ENCODE peak calls at places on chromosomes 5 and 9, in five cellular contexts. J, T, I, P and U are unnamed samples. For H3K4me1, the result is how much of the 10 kb centered on the place peaks cover.

GRCh38 chr5:21831145-21831787 is 1021.9 kb downstream of the CDH12 start:
- DNase-seq in J (no peak), T (no peak), I (no peak), P (no peak), U (no peak)

GRCh38 chr5:38796000-38796738 is 49.6 kb upstream of the OSMR start:
- DNase-seq in J (no peak), T (no peak), I (no peak), P (no peak), U (no peak)

GRCh38 chr9:98998441-98999151 is 54.9 kb downstream of the COL15A1 start:
- DNase-seq in J (peak), T (peak), I (peak), P (peak), U (peak)

GRCh38 chr9:34592895-34593601 is 3.5 kb upstream of the CNTFR start:
- DNase-seq in J (peak), T (no peak), I (no peak), P (no peak), U (peak)

GRCh38 chr5:37248387-37248969 is 698 bp downstream of the CPLANE1 start:
- DNase-seq in J (no peak), T (no peak), I (no peak), P (no peak), U (no peak)

GRCh38 chr5:78544531-78545200 is 103.9 kb downstream of the LHFPL2 start:
- DNase-seq in J (no peak), T (no peak), I (no peak), P (no peak), U (no peak)

GRCh38 chr9:75001719-75002421 is 26.2 kb downstream of the CARNMT1 start:
- DNase-seq in J (no peak), T (peak), I (no peak), P (peak), U (no peak)

GRCh38 chr5:128254789-128255188 is 171.2 kb downstream of the SLC12A2 start:
- DNase-seq in J (no peak), T (no peak), I (no peak), P (no peak), U (no peak)

GRCh38 chr5:553874-554273 is 29.6 kb upstream of the SLC9A3 start:
- DNase-seq in J (no peak), T (peak), I (no peak), P (peak), U (no peak)

GRCh38 chr9:87277346-87277745 is 220.3 kb upstream of the DAPK1 start:
- DNase-seq in J (no peak), T (no peak), I (no peak), P (no peak), U (no peak)

GRCh38 chr5:24163091-24163490 is 481.7 kb downstream of the CDH10 start:
- DNase-seq in J (no peak), T (no peak), I (no peak), P (no peak), U (no peak)

GRCh38 chr5:56977034-56977433 is 25.1 kb upstream of the MIER3 start:
- DNase-seq in J (no peak), T (no peak), I (peak), P (no peak), U (no peak)
- H3K4me1 ChIP-seq in J (under half), T (under half), I (under half), P (under half), U (under half)

DNA sequence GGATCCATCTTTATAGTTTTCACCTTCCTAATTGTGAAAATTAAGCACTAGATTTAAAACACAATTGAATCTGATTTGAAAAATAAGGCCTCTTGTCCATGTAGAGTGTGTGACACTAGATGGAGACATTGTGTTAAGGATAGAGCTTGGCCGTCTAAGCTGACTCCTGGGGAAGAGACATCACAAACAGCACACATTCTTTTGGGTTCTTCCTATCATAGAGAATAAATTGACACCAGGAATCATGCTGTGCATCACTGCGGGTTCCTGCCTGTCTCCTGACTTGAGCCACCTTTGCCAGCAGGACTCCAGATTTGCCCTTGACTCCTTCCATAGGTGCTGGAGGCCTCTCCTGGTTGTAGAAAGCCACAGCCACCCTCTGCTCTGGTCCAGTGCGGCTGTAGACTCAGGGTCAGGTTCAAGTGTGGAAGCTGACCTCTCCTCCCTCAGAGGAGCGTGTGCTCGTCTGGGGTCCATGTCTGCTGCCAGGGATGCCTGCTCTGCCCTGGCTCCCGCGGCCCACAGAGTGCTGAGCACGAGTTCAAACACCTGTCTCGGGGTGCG is 11.2 kb downstream of the ROPN1L start:
- DNase-seq in J (no peak), T (peak), I (no peak), P (peak), U (no peak)
- H3K4me1 ChIP-seq in J (under half), T (under half), I (under half), P (under half), U (under half)

GRCh38 chr5:2902186-2902585 is 150.7 kb upstream of the IRX2 start:
- DNase-seq in J (no peak), T (no peak), I (no peak), P (no peak), U (no peak)

GRCh38 chr5:2904399-2904798 is 152.9 kb upstream of the IRX2 start:
- DNase-seq in J (no peak), T (no peak), I (no peak), P (no peak), U (no peak)

GRCh38 chr5:2901511-2901910 is 150.0 kb upstream of the IRX2 start:
- DNase-seq in J (no peak), T (no peak), I (no peak), P (no peak), U (no peak)

GRCh38 chr5:2903451-2904395 is 152.2 kb upstream of the IRX2 start:
- DNase-seq in J (no peak), T (no peak), I (no peak), P (no peak), U (no peak)

DNA sequence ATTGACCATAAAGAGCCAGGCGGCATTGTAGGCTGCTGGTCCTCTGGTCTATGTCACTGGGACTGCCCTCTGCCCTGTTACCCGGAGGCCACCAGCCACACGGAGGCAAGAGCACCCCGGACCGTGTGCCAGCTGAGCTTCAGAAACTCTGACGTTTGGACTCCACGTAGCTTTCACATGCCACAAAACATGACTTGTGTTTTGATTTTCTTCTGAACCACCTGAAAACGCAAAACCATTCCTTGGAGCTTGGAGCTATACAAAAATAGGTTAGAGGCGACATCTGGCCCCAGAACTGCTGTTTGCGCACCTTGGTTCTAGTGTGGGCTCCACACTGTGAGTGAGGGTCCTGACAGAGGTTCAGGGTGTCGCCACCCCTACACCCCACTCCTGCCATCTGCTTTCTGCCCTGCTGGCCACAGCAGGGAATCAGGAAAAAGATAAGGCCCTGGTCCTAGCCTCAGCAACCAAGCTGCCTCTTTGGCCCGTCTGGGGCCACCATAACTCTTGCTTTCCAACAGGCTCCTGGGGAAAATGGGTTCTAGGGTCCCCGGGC is 151.3 kb upstream of the IRX2 start:
- DNase-seq in J (no peak), T (no peak), I (no peak), P (no peak), U (no peak)
- H3K4me1 ChIP-seq in J (under half), T (under half), I (under half), P (under half), U (under half)

GRCh38 chr9:31807574-31808256 is 576.7 kb upstream of the ACO1 start:
- DNase-seq in J (peak), T (no peak), I (no peak), P (no peak), U (no peak)
- H3K4me1 ChIP-seq in J (under half), T (under half), I (under half), P (under half), U (under half)

GRCh38 chr5:125214080-125214479 is 467.6 kb upstream of the ZNF608 start:
- DNase-seq in J (no peak), T (no peak), I (no peak), P (no peak), U (no peak)
- H3K4me1 ChIP-seq in J (under half), T (under half), I (under half), P (under half), U (under half)

GRCh38 chr9:80690340-80690939 is 998.9 kb downstream of the TLE1 start:
- DNase-seq in J (no peak), T (no peak), I (no peak), P (no peak), U (peak)
- H3K4me1 ChIP-seq in J (under half), T (under half), I (under half), P (under half), U (under half)

GRCh38 chr5:95942414-95942813 is 19.2 kb downstream of the ELL2 start:
- DNase-seq in J (no peak), T (no peak), I (no peak), P (no peak), U (no peak)

GRCh38 chr5:95941756-95942155 is 19.9 kb downstream of the ELL2 start:
- DNase-seq in J (no peak), T (no peak), I (no peak), P (no peak), U (no peak)

GRCh38 chr5:95942968-95943367 is 18.7 kb downstream of the ELL2 start:
- DNase-seq in J (no peak), T (no peak), I (no peak), P (no peak), U (no peak)

GRCh38 chr5:95949810-95950209 is 11.8 kb downstream of the ELL2 start:
- DNase-seq in J (no peak), T (no peak), I (no peak), P (no peak), U (no peak)

GRCh38 chr5:95946451-95946850 is 15.2 kb downstream of the ELL2 start:
- DNase-seq in J (no peak), T (no peak), I (no peak), P (no peak), U (no peak)
- H3K4me1 ChIP-seq in J (under half), T (under half), I (under half), P (under half), U (under half)

DNA sequence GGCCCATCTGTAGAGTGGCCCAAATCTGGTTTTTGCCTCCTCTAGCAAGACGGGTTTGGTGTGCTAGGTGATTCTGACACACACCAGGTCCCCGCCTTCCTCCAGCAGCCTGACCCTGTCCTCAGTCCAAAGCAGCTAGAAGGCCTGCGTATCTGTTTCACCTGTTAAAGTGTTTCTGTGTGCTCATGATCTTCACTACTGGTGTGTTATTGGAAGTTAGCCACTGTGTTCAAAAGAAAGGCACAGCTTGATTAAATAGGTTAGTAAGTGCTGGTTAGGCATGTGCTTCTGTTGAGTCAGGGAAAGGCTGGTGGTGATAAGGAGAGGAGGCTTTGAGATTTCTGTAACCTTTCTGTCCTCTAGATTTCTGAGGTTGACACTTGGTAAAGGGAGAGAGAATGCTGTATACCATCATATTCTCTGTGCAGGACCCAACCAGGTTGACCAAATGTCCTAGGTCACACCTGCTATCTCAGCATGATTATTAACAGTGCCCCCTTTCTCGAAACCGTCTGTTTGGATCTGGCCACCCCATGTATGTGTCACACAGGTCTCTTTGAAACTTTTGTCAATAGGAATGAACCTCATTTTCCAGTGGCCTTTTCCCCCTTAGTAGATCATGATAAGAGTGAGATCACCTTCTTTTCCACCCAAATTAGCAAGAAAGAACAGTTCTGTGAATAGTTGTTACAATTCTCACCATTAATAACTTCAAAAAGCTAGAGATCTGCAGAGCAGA is 58.8 kb downstream of the ARHGAP26 start:
- DNase-seq in J (no peak), T (no peak), I (no peak), P (peak), U (no peak)
- H3K4me1 ChIP-seq in J (under half), T (under half), I (under half), P (under half), U (under half)

GRCh38 chr5:150522504-150523464 is 14.9 kb downstream of the NDST1 start:
- DNase-seq in J (peak), T (no peak), I (peak), P (peak), U (peak)

GRCh38 chr5:150523472-150524350 is 15.8 kb downstream of the NDST1 start:
- DNase-seq in J (no peak), T (peak), I (no peak), P (peak), U (no peak)

GRCh38 chr5:150525781-150526180 is 17.9 kb downstream of the NDST1 start:
- DNase-seq in J (no peak), T (no peak), I (no peak), P (no peak), U (no peak)

GRCh38 chr5:150527038-150527437 is 19.1 kb downstream of the NDST1 start:
- DNase-seq in J (no peak), T (no peak), I (no peak), P (no peak), U (no peak)

GRCh38 chr5:150525163-150525562 is 17.2 kb downstream of the NDST1 start:
- DNase-seq in J (no peak), T (no peak), I (no peak), P (no peak), U (no peak)
- H3K4me1 ChIP-seq in J (half or more), T (under half), I (under half), P (under half), U (under half)